ENCODE peak calls at places on chromosomes 2 and 18, in nine cellular contexts. One of them, this sample, is unnamed.

GRCh38 chr2:127672341-127673303 is 2.7 kb downstream of the LIMS2 start:
- DNase-seq in T1000: no peak
- DNase-seq in CD8-positive, alpha-beta T cell: no peak
- DNase-seq in choroid plexus epithelial cell: no peak
- DNase-seq in stimulated activated CD8-positive, alpha-beta memory T cell treated with anti-CD3 and anti-CD28 coated beads, Interleukin-2, amount 100 ng/mL, for 48 hours: no peak
- DNase-seq in activated T-helper 1 cell treated with Interleukin-2 at 50 U/mL for 16 hours: no peak
- DNase-seq in brain microvascular endothelial cell: no peak
- DNase-seq in stimulated activated CD4-positive, alpha-beta T cell treated with anti-CD3 and anti-CD28 coated beads, Interleukin-12 subunit alpha, Interleukin-12 subunit beta, amount 100 ng/mL, for 4 hours: no peak
- DNase-seq in HCEC 1CT: no peak
- DNase-seq in this sample: no peak

GRCh38 chr2:17800693-17801458 is 15.4 kb upstream of the MSGN1 start:
- DNase-seq in T1000: no peak
- DNase-seq in choroid plexus epithelial cell: no peak
- DNase-seq in brain microvascular endothelial cell: no peak
- DNase-seq in HCEC 1CT: no peak
- DNase-seq in CD8-positive, alpha-beta T cell: no peak
- DNase-seq in stimulated activated CD8-positive, alpha-beta memory T cell treated with anti-CD3 and anti-CD28 coated beads, Interleukin-2, amount 100 ng/mL, for 48 hours: no peak
- DNase-seq in activated T-helper 1 cell treated with Interleukin-2 at 50 U/mL for 16 hours: no peak
- DNase-seq in stimulated activated CD4-positive, alpha-beta T cell treated with anti-CD3 and anti-CD28 coated beads, Interleukin-12 subunit alpha, Interleukin-12 subunit beta, amount 100 ng/mL, for 4 hours: no peak
- DNase-seq in this sample: no peak

GRCh38 chr18:80172056-80172455 is 63.0 kb downstream of the ADNP2 start:
- DNase-seq in choroid plexus epithelial cell: no peak
- DNase-seq in brain microvascular endothelial cell: no peak
- DNase-seq in HCEC 1CT: no peak
- DNase-seq in T1000: no peak
- DNase-seq in activated T-helper 1 cell treated with Interleukin-2 at 50 U/mL for 16 hours: no peak
- DNase-seq in stimulated activated CD8-positive, alpha-beta memory T cell treated with anti-CD3 and anti-CD28 coated beads, Interleukin-2, amount 100 ng/mL, for 48 hours: no peak
- DNase-seq in stimulated activated CD4-positive, alpha-beta T cell treated with anti-CD3 and anti-CD28 coated beads, Interleukin-12 subunit alpha, Interleukin-12 subunit beta, amount 100 ng/mL, for 4 hours: no peak
- DNase-seq in CD8-positive, alpha-beta T cell: peak; percentile 20
- DNase-seq in this sample: no peak

GRCh38 chr2:60484080-60484737 is 69.2 kb downstream of the BCL11A start:
- DNase-seq in choroid plexus epithelial cell: peak; percentile 76
- DNase-seq in HCEC 1CT: no peak
- DNase-seq in brain microvascular endothelial cell: peak; percentile 79
- DNase-seq in activated T-helper 1 cell treated with Interleukin-2 at 50 U/mL for 16 hours: no peak
- DNase-seq in stimulated activated CD4-positive, alpha-beta T cell treated with anti-CD3 and anti-CD28 coated beads, Interleukin-12 subunit alpha, Interleukin-12 subunit beta, amount 100 ng/mL, for 4 hours: no peak
- DNase-seq in CD8-positive, alpha-beta T cell: no peak
- DNase-seq in stimulated activated CD8-positive, alpha-beta memory T cell treated with anti-CD3 and anti-CD28 coated beads, Interleukin-2, amount 100 ng/mL, for 48 hours: no peak
- DNase-seq in T1000: no peak
- DNase-seq in this sample: peak; percentile 77

GRCh38 chr2:147008481-147008880 is 836.3 kb upstream of the ACVR2A start:
- DNase-seq in T1000: no peak
- DNase-seq in stimulated activated CD4-positive, alpha-beta T cell treated with anti-CD3 and anti-CD28 coated beads, Interleukin-12 subunit alpha, Interleukin-12 subunit beta, amount 100 ng/mL, for 4 hours: no peak
- DNase-seq in choroid plexus epithelial cell: peak; percentile 33
- DNase-seq in brain microvascular endothelial cell: no peak
- DNase-seq in CD8-positive, alpha-beta T cell: no peak
- DNase-seq in HCEC 1CT: no peak
- DNase-seq in stimulated activated CD8-positive, alpha-beta memory T cell treated with anti-CD3 and anti-CD28 coated beads, Interleukin-2, amount 100 ng/mL, for 48 hours: no peak
- DNase-seq in activated T-helper 1 cell treated with Interleukin-2 at 50 U/mL for 16 hours: no peak
- DNase-seq in this sample: no peak

GRCh38 chr2:95149397-95149984 is 10.2 kb downstream of the ZNF514 start:
- DNase-seq in stimulated activated CD4-positive, alpha-beta T cell treated with anti-CD3 and anti-CD28 coated beads, Interleukin-12 subunit alpha, Interleukin-12 subunit beta, amount 100 ng/mL, for 4 hours: no peak
- DNase-seq in choroid plexus epithelial cell: peak; percentile 8
- DNase-seq in HCEC 1CT: no peak
- DNase-seq in brain microvascular endothelial cell: no peak
- DNase-seq in stimulated activated CD8-positive, alpha-beta memory T cell treated with anti-CD3 and anti-CD28 coated beads, Interleukin-2, amount 100 ng/mL, for 48 hours: no peak
- DNase-seq in CD8-positive, alpha-beta T cell: no peak
- DNase-seq in T1000: no peak
- DNase-seq in activated T-helper 1 cell treated with Interleukin-2 at 50 U/mL for 16 hours: no peak
- DNase-seq in this sample: peak; percentile 10

GRCh38 chr2:138227195-138227594 is 262.9 kb downstream of the HNMT start:
- DNase-seq in HCEC 1CT: no peak
- DNase-seq in stimulated activated CD4-positive, alpha-beta T cell treated with anti-CD3 and anti-CD28 coated beads, Interleukin-12 subunit alpha, Interleukin-12 subunit beta, amount 100 ng/mL, for 4 hours: no peak
- DNase-seq in CD8-positive, alpha-beta T cell: no peak
- DNase-seq in choroid plexus epithelial cell: no peak
- DNase-seq in T1000: no peak
- DNase-seq in stimulated activated CD8-positive, alpha-beta memory T cell treated with anti-CD3 and anti-CD28 coated beads, Interleukin-2, amount 100 ng/mL, for 48 hours: no peak
- DNase-seq in brain microvascular endothelial cell: no peak
- DNase-seq in activated T-helper 1 cell treated with Interleukin-2 at 50 U/mL for 16 hours: no peak
- DNase-seq in this sample: no peak

GRCh38 chr2:60581461-60582282 is 28.2 kb upstream of the BCL11A start:
- DNase-seq in HCEC 1CT: peak; percentile 2
- DNase-seq in activated T-helper 1 cell treated with Interleukin-2 at 50 U/mL for 16 hours: peak; percentile 26
- DNase-seq in CD8-positive, alpha-beta T cell: peak; percentile 53
- DNase-seq in brain microvascular endothelial cell: peak; percentile 29
- DNase-seq in choroid plexus epithelial cell: peak; percentile 50
- DNase-seq in stimulated activated CD4-positive, alpha-beta T cell treated with anti-CD3 and anti-CD28 coated beads, Interleukin-12 subunit alpha, Interleukin-12 subunit beta, amount 100 ng/mL, for 4 hours: peak; percentile 56
- DNase-seq in T1000: peak; percentile 58
- DNase-seq in stimulated activated CD8-positive, alpha-beta memory T cell treated with anti-CD3 and anti-CD28 coated beads, Interleukin-2, amount 100 ng/mL, for 48 hours: peak; percentile 61
- DNase-seq in this sample: peak; percentile 23

GRCh38 chr2:232447638-232448472 is 8.1 kb upstream of the ALPI start:
- DNase-seq in T1000: no peak
- DNase-seq in stimulated activated CD4-positive, alpha-beta T cell treated with anti-CD3 and anti-CD28 coated beads, Interleukin-12 subunit alpha, Interleukin-12 subunit beta, amount 100 ng/mL, for 4 hours: no peak
- DNase-seq in CD8-positive, alpha-beta T cell: no peak
- DNase-seq in choroid plexus epithelial cell: no peak
- DNase-seq in stimulated activated CD8-positive, alpha-beta memory T cell treated with anti-CD3 and anti-CD28 coated beads, Interleukin-2, amount 100 ng/mL, for 48 hours: no peak
- DNase-seq in activated T-helper 1 cell treated with Interleukin-2 at 50 U/mL for 16 hours: no peak
- DNase-seq in brain microvascular endothelial cell: no peak
- DNase-seq in HCEC 1CT: no peak
- DNase-seq in this sample: peak; percentile 11

This sample was measured in fibroblast of lung.